ENCODE peak calls at places on chromosomes 6 and 20, in five cellular contexts. F is GM12865, V is ELR, B is germinal center, W is naive B cell. E is an unnamed sample.

GRCh38 chr6:45591306-45591705 is 213.6 kb upstream of the SUPT3H start:
- DNase-seq in F (no peak), V (peak; percentile 73), B (no peak), W (no peak), E (no peak)

GRCh38 chr6:15715851-15716250 is 53.0 kb upstream of the DTNBP1 start:
- DNase-seq in F (no peak), V (no peak), B (no peak), W (no peak), E (no peak)

GRCh38 chr6:44858998-44859397 is 469.1 kb upstream of the RUNX2 start:
- DNase-seq in F (no peak), V (peak; percentile 6), B (no peak), W (no peak), E (no peak)

GRCh38 chr20:20076297-20077065 is 24.1 kb downstream of the CFAP61 start:
- DNase-seq in F (no peak), V (peak; percentile 55), B (no peak), W (no peak), E (no peak)

GRCh38 chr6:16130932-16131387 is 2.1 kb downstream of the MYLIP start:
- DNase-seq in F (peak; percentile 91), V (peak; percentile 73), B (peak; percentile 75), W (peak; percentile 77), E (peak; percentile 75)

GRCh38 chr6:164107297-164107995 is 692.9 kb downstream of the QKI start:
- DNase-seq in F (no peak), V (peak; percentile 12), B (no peak), W (no peak), E (no peak)

GRCh38 chr6:154243793-154244768 is 112.5 kb downstream of the IPCEF1 start:
- DNase-seq in F (no peak), V (no peak), B (no peak), W (no peak), E (no peak)

GRCh38 chr6:38378801-38379200 is 260.9 kb downstream of the BTBD9 start:
- DNase-seq in F (no peak), V (peak; percentile 78), B (no peak), W (no peak), E (no peak)

GRCh38 chr20:41299899-41300298 is 17.6 kb downstream of the ZHX3 start:
- DNase-seq in F (no peak), V (no peak), B (no peak), W (no peak), E (no peak)

GRCh38 chr6:116101298-116101718 is 655 bp downstream of the NT5DC1 start:
- DNase-seq in F (no peak), V (no peak), B (no peak), W (no peak), E (no peak)

GRCh38 chr20:34922654-34923381 is 32.8 kb downstream of the GSS start:
- DNase-seq in F (no peak), V (peak; percentile 85), B (no peak), W (no peak), E (no peak)

GRCh38 chr6:151464702-151465101 is 12.8 kb upstream of the RMND1 start:
- DNase-seq in F (no peak), V (no peak), B (peak; percentile 33), W (no peak), E (no peak)

GRCh38 chr6:63197741-63198140 is 13.5 kb upstream of the FKBP1C start:
- DNase-seq in F (no peak), V (no peak), B (no peak), W (no peak), E (no peak)

GRCh38 chr6:27791182-27791939 is 120.8 kb downstream of the OR2B2 start:
- DNase-seq in F (peak; percentile 82), V (peak; percentile 88), B (no peak), W (no peak), E (peak; percentile 65)

GRCh38 chr6:24974182-24975171 is 38.7 kb upstream of the RIPOR2 start:
- DNase-seq in F (no peak), V (no peak), B (no peak), W (no peak), E (peak; percentile 17)

GRCh38 chr6:5079692-5080091 is 5.4 kb upstream of the PPP1R3G start:
- DNase-seq in F (no peak), V (no peak), B (no peak), W (no peak), E (no peak)

GRCh38 chr6:97110626-97111025 is 172.4 kb downstream of the MMS22L start:
- DNase-seq in F (no peak), V (no peak), B (no peak), W (no peak), E (no peak)

GRCh38 chr6:85372188-85372914 is 77.5 kb upstream of the NT5E start:
- DNase-seq in F (peak; percentile 39), V (no peak), B (no peak), W (peak; percentile 15), E (no peak)

GRCh38 chr6:108526739-108527174 is 34.0 kb upstream of the FOXO3 start:
- DNase-seq in F (peak; percentile 40), V (peak; percentile 68), B (peak; percentile 28), W (peak; percentile 15), E (peak; percentile 38)

GRCh38 chr6:100160913-100161312 is 166.9 kb upstream of the MCHR2 start:
- DNase-seq in F (no peak), V (no peak), B (no peak), W (no peak), E (no peak)

GRCh38 chr20:54129350-54129749 is 44.4 kb downstream of the CYP24A1 start:
- DNase-seq in F (no peak), V (no peak), B (no peak), W (no peak), E (no peak)

GRCh38 chr6:142297996-142298753 is 3.6 kb upstream of the ADGRG6 start:
- DNase-seq in F (no peak), V (peak; percentile 92), B (no peak), W (no peak), E (no peak)

GRCh38 chr20:58989196-58989595 is 8.1 kb downstream of the NELFCD start:
- DNase-seq in F (no peak), V (no peak), B (no peak), W (no peak), E (no peak)

GRCh38 chr6:152378154-152378553 is 259.0 kb downstream of the SYNE1 start:
- DNase-seq in F (no peak), V (peak; percentile 70), B (no peak), W (no peak), E (no peak)

GRCh38 chr6:47352169-47352568 is 42.5 kb upstream of the TNFRSF21 start:
- DNase-seq in F (no peak), V (peak; percentile 24), B (no peak), W (no peak), E (no peak)

GRCh38 chr6:102581378-102582124 is 1188.0 kb downstream of the GRIK2 start:
- DNase-seq in F (no peak), V (no peak), B (no peak), W (no peak), E (no peak)

GRCh38 chr20:19749537-19749936 is 8.5 kb upstream of the RIN2 start:
- DNase-seq in F (no peak), V (no peak), B (no peak), W (no peak), E (no peak)

GRCh38 chr20:15930324-15931305 is 642.6 kb downstream of the KIF16B start:
- DNase-seq in F (peak; percentile 31), V (peak; percentile 10), B (no peak), W (no peak), E (no peak)

GRCh38 chr6:100220543-100220942 is 226.5 kb upstream of the MCHR2 start:
- DNase-seq in F (no peak), V (no peak), B (no peak), W (no peak), E (no peak)

GRCh38 chr6:27839303-27840081 is 72.7 kb downstream of the OR2B2 start:
- DNase-seq in F (peak; percentile 57), V (peak; percentile 91), B (no peak), W (no peak), E (peak; percentile 28)

GRCh38 chr20:45448250-45448649 is 21.3 kb upstream of the WFDC2 start:
- DNase-seq in F (no peak), V (no peak), B (no peak), W (no peak), E (no peak)

GRCh38 chr6:43452896-43453295 is 2.5 kb downstream of the DLK2 start:
- DNase-seq in F (no peak), V (no peak), B (no peak), W (no peak), E (no peak)

GRCh38 chr6:40037271-40037670 is 103.0 kb upstream of the MOCS1 start:
- DNase-seq in F (no peak), V (no peak), B (no peak), W (no peak), E (no peak)

GRCh38 chr20:63553933-63554290 is at the start of gene FNDC11:
- DNase-seq in F (peak; percentile 45), V (no peak), B (peak; percentile 55), W (peak; percentile 74), E (peak; percentile 68)